ENCODE peak calls at places on chromosomes 11 and 22, in four cellular contexts. G is PC-3; K is hepatocyte; B is activated effector memory CD4-positive, alpha-beta T cell treated with Interleukin-2 at 50 U/mL for 16 hours. L is an unnamed sample.

GRCh38 chr22:40826984-40827741 is 8.0 kb upstream of the SLC25A17 start:
- DNase-seq in G (no peak), B (no peak), K (no peak), L (no peak)

GRCh38 chr11:77886401-77886800 is 65.5 kb downstream of the AAMDC start:
- DNase-seq in G (no peak), B (no peak), K (no peak), L (no peak)

GRCh38 chr22:45082795-45083194 is 73.0 kb upstream of the PHF21B start:
- DNase-seq in B (no peak), G (peak), K (no peak), L (peak)

GRCh38 chr11:117026593-117027330 is 71.5 kb downstream of the SIK3 start:
- DNase-seq in K (no peak), G (peak), B (no peak), L (peak)

GRCh38 chr11:94027210-94027609 is 6.1 kb downstream of the HEPHL1 start:
- DNase-seq in K (no peak), B (no peak), G (no peak), L (no peak)

GRCh38 chr11:64000026-64000739 is 13.9 kb downstream of the OTUB1 start:
- DNase-seq in K (peak), G (peak), B (peak), L (no peak)

GRCh38 chr11:107385361-107385982 is 72.2 kb downstream of the CWF19L2 start:
- DNase-seq in G (peak), B (no peak), K (peak), L (no peak)

GRCh38 chr11:35357893-35358292 is 61.5 kb downstream of the SLC1A2 start:
- DNase-seq in G (peak), B (no peak), K (no peak), L (no peak)

GRCh38 chr11:5605849-5606248 is 9.4 kb downstream of the TRIM6 start:
- DNase-seq in K (peak), B (no peak), G (peak), L (no peak)

GRCh38 chr22:20019661-20020532 is 1.0 kb upstream of the TANGO2 start:
- DNase-seq in K (no peak), G (no peak), B (no peak), L (no peak)

GRCh38 chr11:111913997-111914396 is 1.5 kb downstream of the HSPB2 start:
- DNase-seq in G (peak), K (no peak), B (no peak), L (no peak)

GRCh38 chr11:111923351-111923788 is 4.7 kb downstream of the C11orf52 start:
- DNase-seq in G (no peak), K (no peak), B (no peak), L (peak)

GRCh38 chr11:1134848-1135445 is 22.8 kb upstream of the MUC5AC start:
- DNase-seq in G (no peak), B (no peak), K (no peak), L (no peak)

GRCh38 chr11:120335596-120335927 is 651 bp upstream of the ARHGEF12 start:
- DNase-seq in K (no peak), B (no peak), G (peak), L (peak)

GRCh38 chr11:102118937-102119336 is 8.7 kb downstream of the YAP1 start:
- DNase-seq in G (no peak), B (no peak), K (no peak), L (peak)

GRCh38 chr22:32674925-32675825 is 126.3 kb upstream of the TIMP3 start:
- DNase-seq in K (no peak), G (no peak), B (no peak), L (no peak)

GRCh38 chr22:19622061-19622441 is 92.3 kb upstream of the SEPTIN5 start:
- DNase-seq in G (no peak), B (no peak), K (no peak), L (no peak)

GRCh38 chr11:12914401-12914912 is 94.7 kb upstream of the RASSF10 start:
- DNase-seq in K (peak), B (no peak), G (peak), L (peak)

GRCh38 chr11:104581246-104581980 is 316.8 kb downstream of the CASP12 start:
- DNase-seq in B (no peak), G (peak), K (no peak), L (peak)

GRCh38 chr11:13140028-13140870 is 131.1 kb downstream of the RASSF10 start:
- DNase-seq in B (no peak), K (peak), G (peak), L (peak)

GRCh38 chr22:30206964-30207363 is 39.6 kb downstream of the LIF start:
- DNase-seq in K (peak), B (no peak), G (peak), L (peak)

GRCh38 chr11:106691807-106692365 is 326.4 kb downstream of the GUCY1A2 start:
- DNase-seq in G (peak), B (no peak), K (no peak), L (no peak)

GRCh38 chr11:72932132-72932570 is 117.9 kb downstream of the ATG16L2 start:
- DNase-seq in K (no peak), G (peak), B (no peak), L (no peak)

GRCh38 chr11:57310630-57311086 is 14.1 kb downstream of the TNKS1BP1 start:
- DNase-seq in B (no peak), G (no peak), K (peak), L (peak)

GRCh38 chr22:41848468-41848867 is 15.6 kb downstream of the SREBF2 start:
- DNase-seq in B (no peak), G (no peak), K (peak), L (no peak)

GRCh38 chr11:68128682-68129327 is 7.6 kb upstream of the CHKA start:
- DNase-seq in B (no peak), K (peak), G (no peak), L (peak)

GRCh38 chr22:38700271-38700788 is 413 bp downstream of the JOSD1 start:
- DNase-seq in G (peak), B (no peak), K (no peak), L (peak)

GRCh38 chr11:122189259-122189658 is 73.2 kb upstream of the BLID start:
- DNase-seq in B (no peak), K (peak), G (peak), L (no peak)

GRCh38 chr11:84144531-84144930 is 858.4 kb upstream of the CCDC90B start:
- DNase-seq in G (no peak), B (no peak), K (no peak), L (no peak)

GRCh38 chr11:125494987-125495725 is 909 bp downstream of the FEZ1 start:
- DNase-seq in B (no peak), K (peak), G (no peak), L (peak)

GRCh38 chr11:125147280-125147679 is 17.3 kb upstream of the PKNOX2 start:
- DNase-seq in G (no peak), K (no peak), B (no peak), L (no peak)

GRCh38 chr11:60971520-60971919 is at the start of gene CD6:
- DNase-seq in K (no peak), B (peak), G (no peak), L (no peak)

GRCh38 chr11:111291764-111292163 is 6.6 kb upstream of the POU2AF3 start:
- DNase-seq in B (no peak), G (no peak), K (no peak), L (no peak)

GRCh38 chr11:134973801-134974200 is 561.8 kb upstream of the B3GAT1 start:
- DNase-seq in K (no peak), B (no peak), G (no peak), L (no peak)

GRCh38 chr11:130561441-130561881 is 113.0 kb downstream of the ADAMTS15 start:
- DNase-seq in K (no peak), G (peak), B (no peak), L (no peak)

GRCh38 chr22:46183733-46184132 is 33.4 kb downstream of the PPARA start:
- DNase-seq in K (no peak), B (no peak), G (no peak), L (no peak)

L was measured in DMS53.